ENCODE peak calls at places on chromosomes 6 and 20, in nine cellular contexts. M, Z, S, R, J, O, I, L and Q are unnamed samples.
A peak's percentile ranks its signal among the peaks of the same experiment; 100 is the strongest.

GRCh38 chr20:8126190-8126589 is 5.9 kb upstream of the PLCB1 start:
- DNase-seq in S (no peak), O (no peak), Z (no peak), J (no peak), I (no peak), R (no peak), M (no peak), L (no peak), Q (no peak)

GRCh38 chr6:1987640-1988039 is 257.8 kb downstream of the GMDS start:
- DNase-seq in L (peak; percentile 66), I (no peak), M (no peak), S (no peak), J (no peak), R (no peak), Z (peak; percentile 74), O (no peak), Q (no peak)

GRCh38 chr6:168516941-168517741 is 76.2 kb downstream of the SMOC2 start:
- DNase-seq in Z (no peak), J (no peak), R (no peak), M (no peak), L (no peak), O (no peak), I (no peak), S (no peak), Q (no peak)

GRCh38 chr6:130020106-130020851 is 1.9 kb downstream of the L3MBTL3 start:
- DNase-seq in L (no peak), Z (peak; percentile 67), I (peak; percentile 37), M (peak; percentile 8), S (peak; percentile 46), J (peak; percentile 60), O (peak; percentile 10), R (peak; percentile 32), Q (no peak)

GRCh38 chr20:59723108-59723500 is 118.8 kb downstream of the PHACTR3 start:
- DNase-seq in S (no peak), O (no peak), R (no peak), L (no peak), I (no peak), Z (no peak), J (no peak), M (no peak), Q (no peak)

GRCh38 chr6:108714012-108714773 is 134.0 kb upstream of the ARMC2 start:
- DNase-seq in O (no peak), S (no peak), L (peak; percentile 57), M (no peak), J (no peak), R (no peak), I (peak; percentile 55), Z (peak; percentile 91), Q (no peak)

GRCh38 chr20:15482525-15482924 is 1090.7 kb downstream of the KIF16B start:
- DNase-seq in Z (no peak), O (no peak), J (no peak), S (no peak), L (no peak), M (no peak), I (no peak), R (no peak), Q (no peak)

GRCh38 chr6:142824491-142824890 is 120.5 kb downstream of the HIVEP2 start:
- DNase-seq in M (no peak), R (no peak), O (no peak), L (no peak), I (no peak), S (no peak), J (no peak), Z (no peak), Q (no peak)

GRCh38 chr6:112576421-112576820 is 229.3 kb downstream of the RFPL4B start:
- DNase-seq in O (no peak), J (no peak), I (no peak), Z (no peak), M (no peak), L (peak; percentile 62), S (no peak), R (no peak), Q (no peak)

GRCh38 chr6:165725201-165725600 is 62.2 kb upstream of the PDE10A start:
- DNase-seq in S (no peak), J (no peak), I (no peak), M (no peak), R (no peak), Z (no peak), L (no peak), O (no peak), Q (no peak)

GRCh38 chr20:51759769-51760510 is 8.2 kb downstream of the ATP9A start:
- DNase-seq in M (no peak), Z (no peak), L (peak; percentile 71), I (no peak), O (no peak), J (no peak), R (no peak), S (no peak), Q (no peak)

GRCh38 chr20:4763776-4764525 is 42.2 kb downstream of the PRND start:
- DNase-seq in I (peak; percentile 35), O (no peak), M (no peak), R (no peak), J (no peak), Z (no peak), S (no peak), L (no peak), Q (no peak)

GRCh38 chr6:474454-475185 is 83.1 kb downstream of the IRF4 start:
- DNase-seq in L (no peak), Z (no peak), O (no peak), M (no peak), R (peak; percentile 54), J (no peak), S (no peak), I (no peak), Q (no peak)

GRCh38 chr6:46090115-46091079 is 39.4 kb upstream of the ENPP4 start:
- DNase-seq in M (peak; percentile 32), O (peak; percentile 47), S (peak; percentile 33), R (peak; percentile 26), L (peak; percentile 13), I (peak; percentile 41), J (peak; percentile 38), Z (peak; percentile 83), Q (no peak)

GRCh38 chr6:27672113-27672799 is 199.4 kb upstream of the ZNF184 start:
- DNase-seq in L (peak; percentile 39), I (no peak), M (no peak), R (no peak), J (no peak), O (peak; percentile 81), S (no peak), Z (peak; percentile 57), Q (no peak)

DNA sequence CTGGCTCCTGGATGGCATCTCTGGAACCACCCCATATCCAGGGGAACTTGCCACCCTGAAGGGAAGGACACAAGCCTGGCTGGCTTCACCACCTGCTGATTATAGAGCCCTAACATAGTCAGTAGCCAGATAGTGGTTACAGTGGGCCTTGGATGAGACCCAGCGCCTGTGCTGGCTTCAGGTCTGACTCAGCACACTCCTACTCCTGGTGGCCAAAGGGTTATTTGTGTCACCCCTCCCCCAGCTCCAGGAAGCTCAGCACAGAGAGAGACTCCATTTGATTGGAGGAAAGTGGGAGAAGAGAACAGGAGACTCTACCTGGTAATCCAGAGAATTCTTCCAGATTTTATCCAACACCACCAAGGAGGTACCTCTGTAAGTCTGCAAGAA is 12.8 kb downstream of the SNX14 start:
- DNase-seq in Z (no peak), O (peak; percentile 16), L (peak; percentile 73), S (peak; percentile 67), M (peak; percentile 25), I (no peak), J (no peak), R (no peak), Q (no peak)
- H3K4me1 ChIP-seq in Z (no peaks in the 10 kb centered on the region), O (no peaks in the 10 kb centered on the region), L (peaks cover 11% of the 10 kb centered on the region), S (peaks cover 49% of the 10 kb centered on the region), M (peaks cover 28% of the 10 kb centered on the region), I (peaks cover 14% of the 10 kb centered on the region), J (no peaks in the 10 kb centered on the region), R (peaks cover 7% of the 10 kb centered on the region), Q (peaks cover 3% of the 10 kb centered on the region)

GRCh38 chr6:26183237-26183580 is 96.0 kb downstream of the HFE start:
- DNase-seq in R (no peak), O (no peak), Z (no peak), M (no peak), I (no peak), L (no peak), S (no peak), J (no peak), Q (no peak)
- H3K4me3 ChIP-seq in R (peak overlapping the region; percentile 81), O (peak overlapping the region; percentile 56), Z (peak overlapping the region; percentile 79), M (no peak overlapping the region), I (peak overlapping the region; percentile 55), L (peak overlapping the region; percentile 63), S (peak overlapping the region; percentile 72), J (peak overlapping the region; percentile 46), Q (peak overlapping the region; percentile 74)

GRCh38 chr20:56630506-56631317 is 1.6 kb downstream of the TFAP2C start:
- DNase-seq in O (no peak), S (no peak), M (no peak), R (no peak), I (no peak), Z (peak; percentile 65), J (no peak), L (peak; percentile 25), Q (no peak)

GRCh38 chr20:56630086-56630493 is 984 bp downstream of the TFAP2C start:
- DNase-seq in L (peak; percentile 52), R (no peak), S (no peak), O (peak; percentile 29), M (peak; percentile 59), I (no peak), Z (peak; percentile 91), J (peak; percentile 24), Q (no peak)

GRCh38 chr20:56629464-56630085 is 469 bp downstream of the TFAP2C start:
- DNase-seq in I (no peak), Z (peak; percentile 44), R (no peak), S (no peak), M (no peak), O (no peak), L (no peak), J (no peak), Q (no peak)

GRCh38 chr20:56631990-56632327 is 2.9 kb downstream of the TFAP2C start:
- DNase-seq in Z (peak; percentile 14), S (no peak), O (no peak), J (no peak), I (no peak), M (no peak), R (no peak), L (no peak), Q (no peak)

DNA sequence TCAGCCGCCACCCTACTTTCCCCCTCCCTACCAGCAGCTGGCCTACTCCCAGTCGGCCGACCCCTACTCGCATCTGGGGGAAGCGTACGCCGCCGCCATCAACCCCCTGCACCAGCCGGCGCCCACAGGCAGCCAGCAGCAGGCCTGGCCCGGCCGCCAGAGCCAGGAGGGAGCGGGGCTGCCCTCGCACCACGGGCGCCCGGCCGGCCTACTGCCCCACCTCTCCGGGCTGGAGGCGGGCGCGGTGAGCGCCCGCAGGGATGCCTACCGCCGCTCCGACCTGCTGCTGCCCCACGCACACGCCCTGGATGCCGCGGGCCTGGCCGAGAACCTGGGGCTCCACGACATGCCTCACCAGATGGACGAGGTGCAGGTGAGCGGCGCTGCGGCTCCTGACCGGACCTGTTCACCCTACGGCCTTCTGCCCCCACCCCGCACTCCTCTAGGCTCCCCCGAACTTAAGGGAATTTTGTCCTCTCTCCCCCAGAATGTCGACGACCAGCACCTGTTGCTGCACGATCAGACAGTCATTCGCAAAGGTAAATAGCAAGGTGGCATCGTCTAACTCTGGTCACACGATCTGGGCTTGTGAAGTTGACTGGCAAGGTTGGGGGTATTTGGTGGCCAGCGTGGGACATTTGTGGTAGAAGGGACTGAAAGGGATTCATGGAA is 2.3 kb downstream of the TFAP2C start:
- DNase-seq in M (no peak), I (no peak), L (no peak), R (no peak), S (no peak), J (no peak), O (no peak), Z (peak; percentile 14), Q (no peak)
- H3K4me1 ChIP-seq in M (peaks cover 5% of the 10 kb centered on the region), I (peaks cover 49% of the 10 kb centered on the region), L (peaks cover 25% of the 10 kb centered on the region), R (peaks cover 4% of the 10 kb centered on the region), S (peaks cover 6% of the 10 kb centered on the region), J (peaks cover 7% of the 10 kb centered on the region), O (no peaks in the 10 kb centered on the region), Z (peaks cover 10% of the 10 kb centered on the region), Q (peaks cover 44% of the 10 kb centered on the region)

GRCh38 chr6:44073612-44074382 is 53.5 kb downstream of the MRPL14 start:
- DNase-seq in I (no peak), L (no peak), M (no peak), Z (no peak), J (no peak), R (no peak), O (peak; percentile 39), S (no peak), Q (no peak)
- H3K4me3 ChIP-seq in I (peak overlapping the region; percentile 51), L (peak overlapping the region; percentile 29), M (peak overlapping the region; percentile 24), Z (peak overlapping the region; percentile 74), J (peak overlapping the region; percentile 38), R (peak overlapping the region; percentile 46), O (peak overlapping the region; percentile 53), S (peak overlapping the region; percentile 72), Q (peak overlapping the region; percentile 77)